ENCODE peak calls at places on chromosomes 7 and 10, in eight cellular contexts. W is AG10803; J is kidney epithelial cell; Q is pancreas; L is Caco-2; Y is naive thymus-derived CD4-positive, alpha-beta T cell; E is IMR-90; U is fibroblast of mammary gland. V is an unnamed sample.

GRCh38 chr7:141533149-141533949 is 17.9 kb upstream of the AGK start:
- DNase-seq in U (peak), L (peak), J (peak), Y (peak), E (peak), Q (peak), W (peak), V (peak)

GRCh38 chr10:36172574-36172973 is 530.5 kb upstream of the FZD8 start:
- DNase-seq in U (peak), Q (no peak), L (no peak), J (no peak), E (peak), W (peak), Y (no peak), V (peak)

GRCh38 chr7:35985126-35985754 is 167.8 kb upstream of the EEPD1 start:
- DNase-seq in U (peak), Y (peak), Q (peak), W (peak), L (peak), E (peak), J (no peak), V (peak)

GRCh38 chr10:85235258-85235657 is 906.9 kb downstream of the CCSER2 start:
- DNase-seq in J (no peak), Q (no peak), L (no peak), U (no peak), E (no peak), Y (no peak), W (no peak), V (no peak)

GRCh38 chr10:24908793-24909423 is 43.5 kb downstream of the PRTFDC1 start:
- DNase-seq in Y (no peak), Q (no peak), J (peak), W (peak), L (no peak), E (peak), U (peak), V (peak)

GRCh38 chr10:74134240-74134820 is 16.3 kb downstream of the AP3M1 start:
- DNase-seq in J (no peak), Q (no peak), U (no peak), Y (no peak), W (no peak), E (no peak), L (no peak), V (no peak)

GRCh38 chr10:95355241-95355779 is 64.5 kb upstream of the PDLIM1 start:
- DNase-seq in E (no peak), Y (no peak), Q (no peak), U (no peak), W (no peak), J (no peak), L (no peak), V (peak)

GRCh38 chr10:108862691-108863350 is 1060.5 kb downstream of the XPNPEP1 start:
- DNase-seq in Q (no peak), U (peak), L (no peak), Y (no peak), E (peak), J (no peak), W (no peak), V (no peak)

GRCh38 chr7:151993977-151994676 is 31.3 kb upstream of the GALNT11 start:
- DNase-seq in L (no peak), J (no peak), E (no peak), W (no peak), U (peak), Q (no peak), Y (no peak), V (no peak)

GRCh38 chr7:131249003-131249402 is 78.7 kb upstream of the MKLN1 start:
- DNase-seq in W (peak), U (peak), Q (no peak), L (no peak), Y (no peak), J (peak), E (peak), V (peak)
- H3K4me3 ChIP-seq in W (no peak), U (no peak), Q (no peak), L (no peak), Y (no peak), J (no peak), E (no peak), V (no peak)

DNA sequence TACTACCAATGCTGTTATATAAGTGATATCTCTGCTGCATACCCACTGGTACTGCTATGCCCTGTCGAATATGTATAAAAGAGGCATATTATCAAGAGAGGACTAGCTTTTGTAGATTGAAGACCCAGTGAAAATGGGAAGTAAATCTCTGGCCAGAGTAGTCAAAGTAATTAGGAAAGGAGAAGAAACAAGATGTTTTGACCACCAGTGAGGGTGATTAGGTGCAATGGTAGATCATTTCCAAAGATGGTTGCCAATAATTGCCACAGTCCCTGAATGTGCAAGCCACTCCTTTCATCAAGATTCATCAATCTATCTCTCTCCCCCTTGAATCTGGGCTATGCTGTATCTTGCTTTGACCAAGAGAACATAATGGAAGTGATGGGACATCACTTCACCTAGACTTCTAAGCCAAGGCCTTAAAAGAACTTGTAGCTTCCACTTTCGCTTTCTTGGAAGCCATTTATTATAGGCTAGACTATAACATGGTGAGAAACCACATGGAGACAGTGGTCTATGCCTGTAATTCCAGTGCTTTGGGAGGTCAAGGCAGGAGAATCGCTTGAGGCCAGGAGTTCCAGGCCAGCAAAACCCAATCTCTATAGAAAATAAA is 52.6 kb upstream of the ST8SIA6 start:
- DNase-seq in U (no peak), Q (no peak), Y (no peak), E (no peak), W (no peak), L (no peak), J (no peak), V (no peak)
- H3K4me3 ChIP-seq in U (no peak), Q (no peak), Y (peak), E (no peak), W (no peak), L (no peak), J (no peak), V (no peak)

GRCh38 chr7:94394058-94394398 is 667 bp upstream of the COL1A2 start:
- DNase-seq in L (no peak), U (peak), Q (no peak), E (peak), W (peak), Y (no peak), J (no peak), V (peak)
- H3K4me3 ChIP-seq in L (no peak), U (peak), Q (peak), E (peak), W (peak), Y (no peak), J (no peak), V (peak)

DNA sequence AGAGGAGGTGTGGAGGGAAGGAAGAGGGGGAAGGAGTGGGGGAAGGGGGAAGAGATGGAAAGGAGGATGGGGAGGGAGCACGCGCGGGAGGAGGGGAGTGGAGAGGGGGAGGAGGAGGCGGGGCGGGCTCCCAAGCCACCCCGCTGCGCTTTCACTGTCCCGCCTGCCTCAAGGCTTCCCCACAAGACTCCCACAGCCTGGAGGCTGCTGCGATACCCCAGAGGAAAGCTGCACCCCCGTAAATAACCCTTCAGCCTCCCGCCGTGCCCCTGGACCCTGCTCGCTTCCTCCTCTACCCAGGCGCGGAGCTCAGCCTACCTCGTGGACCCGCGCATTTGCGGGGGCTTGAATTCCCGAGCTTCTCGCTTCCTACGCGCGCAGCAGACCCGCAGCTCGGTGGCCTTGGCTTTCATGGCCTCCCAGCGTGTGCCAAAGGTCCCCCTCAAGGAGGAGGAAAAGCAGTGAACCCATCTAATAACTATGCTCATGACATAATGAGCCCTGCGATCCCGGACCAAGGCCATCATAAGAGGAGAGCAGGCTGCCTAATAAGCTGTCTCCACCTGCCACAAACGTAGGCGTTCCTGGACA is at the start of gene C10orf67:
- DNase-seq in U (peak), Q (no peak), J (no peak), Y (peak), L (no peak), W (peak), E (peak), V (peak)
- H3K4me3 ChIP-seq in U (peak), Q (peak), J (peak), Y (peak), L (peak), W (peak), E (peak), V (peak)

GRCh38 chr10:15789793-15790525 is 70.2 kb upstream of the ITGA8 start:
- DNase-seq in E (peak), L (no peak), J (no peak), W (peak), U (peak), Y (no peak), Q (no peak), V (peak)
- H3K4me3 ChIP-seq in E (no peak), L (no peak), J (no peak), W (no peak), U (no peak), Y (no peak), Q (no peak), V (no peak)

DNA sequence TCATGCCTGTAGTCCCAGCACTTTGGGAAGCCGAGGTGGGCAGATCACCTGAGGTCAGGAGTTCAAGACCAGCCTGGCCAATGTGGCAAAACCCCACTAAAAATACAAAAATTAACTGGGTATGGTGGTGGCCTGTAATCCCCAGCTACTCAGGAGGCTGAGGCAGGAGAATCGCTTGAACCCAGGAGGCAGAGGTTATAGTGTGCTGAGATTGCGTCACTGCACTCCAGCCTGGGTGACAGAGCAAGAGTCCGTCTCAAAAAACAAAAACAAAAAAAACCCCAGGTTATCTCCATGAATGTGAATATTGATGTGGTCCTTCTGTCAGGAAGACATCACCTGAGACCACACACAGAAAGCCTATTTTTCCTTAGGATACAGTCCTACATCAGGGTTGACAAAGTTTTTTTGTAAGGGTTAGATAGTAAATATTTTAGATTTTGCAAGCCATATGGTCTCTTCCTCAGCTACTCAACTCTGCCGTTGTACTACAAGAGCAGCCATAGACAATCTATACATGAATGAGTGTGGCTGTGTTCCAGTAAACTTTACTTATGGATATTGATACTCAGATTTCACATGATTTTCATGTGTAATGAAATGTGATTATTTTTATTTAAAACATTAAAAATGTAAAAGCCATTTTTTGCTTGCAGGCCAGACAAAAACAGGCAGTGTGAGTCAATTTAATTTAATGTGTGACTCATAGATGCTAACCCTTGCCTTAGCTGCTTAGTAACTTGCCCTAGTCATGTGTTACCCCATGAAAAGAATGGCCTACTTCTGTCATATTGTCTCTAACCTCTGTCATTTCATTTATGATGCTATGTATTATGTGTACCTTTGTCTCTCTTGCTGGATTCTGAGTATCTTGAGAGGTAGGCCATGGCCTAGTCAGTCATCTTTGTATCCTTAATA is 78.1 kb downstream of the TPST1 start:
- DNase-seq in L (no peak), E (peak), W (peak), Y (no peak), U (peak), Q (no peak), J (peak), V (peak)
- H3K4me3 ChIP-seq in L (no peak), E (no peak), W (no peak), Y (no peak), U (no peak), Q (no peak), J (no peak), V (no peak)

DNA sequence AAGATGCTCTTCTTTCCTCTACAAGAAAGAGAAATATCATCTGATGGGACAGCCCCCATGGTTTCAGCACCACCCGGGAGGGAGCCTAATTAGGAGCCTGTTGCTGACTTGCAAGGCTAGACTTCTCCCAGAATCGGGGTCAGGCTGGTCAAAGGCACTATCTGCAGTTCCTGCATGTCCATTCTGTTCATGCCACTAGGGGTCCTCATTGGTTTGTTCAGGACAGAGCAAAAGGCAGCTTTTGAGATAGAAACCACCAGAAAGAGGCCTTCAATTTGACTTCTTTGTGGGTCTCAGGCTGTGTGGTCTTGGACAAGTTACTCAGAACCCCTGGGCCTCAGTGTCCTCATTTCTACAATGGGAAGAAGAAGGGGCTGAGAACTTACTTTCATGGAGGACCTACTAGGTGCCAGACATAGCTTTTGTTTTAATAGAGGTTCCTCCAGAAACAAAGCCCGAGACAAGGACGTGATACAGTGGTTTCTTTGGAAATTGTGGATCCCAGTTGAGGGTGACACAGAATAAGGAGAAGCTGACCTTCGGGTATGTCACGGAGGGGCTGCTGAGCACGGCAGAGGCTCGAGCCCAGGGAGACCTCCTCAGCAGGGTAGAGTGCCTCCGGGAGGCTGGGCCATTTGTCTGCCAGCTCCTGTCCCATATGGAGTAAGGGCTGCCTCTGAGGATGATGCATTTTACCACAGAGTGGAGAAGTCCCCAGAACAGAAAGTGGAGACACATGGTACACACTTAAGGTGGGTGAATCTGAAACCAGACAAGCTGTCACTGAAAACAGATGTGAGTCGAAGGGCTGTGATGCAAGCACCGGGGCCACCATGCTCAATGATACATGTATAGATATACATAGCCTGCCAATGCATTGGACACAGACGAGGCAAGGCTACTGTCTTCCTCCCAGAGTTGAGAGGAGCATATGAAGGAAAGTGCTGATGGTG is 33.1 kb upstream of the NEUROD6 start:
- DNase-seq in J (peak), Y (no peak), W (peak), L (peak), Q (peak), E (peak), U (peak), V (peak)
- H3K4me3 ChIP-seq in J (no peak), Y (no peak), W (no peak), L (no peak), Q (no peak), E (no peak), U (no peak), V (no peak)

DNA sequence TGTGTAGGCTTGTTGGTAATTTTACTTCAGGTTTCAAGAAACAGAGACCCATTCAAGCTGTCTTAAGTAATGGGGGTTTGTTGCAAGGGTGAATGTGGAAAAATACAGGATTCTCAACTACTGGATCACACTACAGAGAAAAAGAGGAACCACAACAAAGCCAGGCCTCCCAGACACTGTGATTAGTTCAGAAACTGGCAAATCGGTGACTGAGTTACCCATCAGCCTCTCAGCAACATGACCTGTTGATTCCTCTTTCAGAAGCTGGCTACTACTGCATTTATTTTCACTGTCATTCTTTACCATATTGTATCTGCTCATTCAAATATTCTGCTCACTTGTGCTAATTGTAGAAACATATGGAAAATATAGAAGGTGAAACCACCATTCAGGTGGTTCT is 16.0 kb downstream of the CCDC71L start:
- DNase-seq in U (no peak), Q (no peak), W (no peak), E (no peak), L (no peak), Y (no peak), J (no peak), V (no peak)
- H3K4me3 ChIP-seq in U (no peak), Q (no peak), W (no peak), E (no peak), L (no peak), Y (no peak), J (no peak), V (no peak)

GRCh38 chr7:70828366-70828765 is 303.6 kb upstream of the GALNT17 start:
- DNase-seq in J (no peak), W (no peak), Q (no peak), U (no peak), L (no peak), E (no peak), Y (no peak), V (no peak)

GRCh38 chr7:70830426-70830825 is 301.5 kb upstream of the GALNT17 start:
- DNase-seq in E (no peak), Q (no peak), J (no peak), L (no peak), Y (no peak), U (no peak), W (no peak), V (no peak)

GRCh38 chr7:70833726-70834125 is 298.2 kb upstream of the GALNT17 start:
- DNase-seq in W (peak), Q (no peak), Y (no peak), J (peak), U (peak), E (peak), L (no peak), V (peak)

GRCh38 chr7:70830060-70830395 is 301.9 kb upstream of the GALNT17 start:
- DNase-seq in Y (no peak), L (no peak), J (no peak), E (no peak), W (no peak), Q (no peak), U (no peak), V (no peak)

GRCh38 chr7:70829221-70830059 is 302.5 kb upstream of the GALNT17 start:
- DNase-seq in U (peak), Q (peak), W (peak), E (peak), J (no peak), L (peak), Y (peak), V (peak)
- H3K4me3 ChIP-seq in U (no peak), Q (no peak), W (peak), E (no peak), J (no peak), L (no peak), Y (peak), V (peak)

GRCh38 chr7:74094224-74095095 is 10.9 kb downstream of the LIMK1 start:
- DNase-seq in U (peak), E (peak), Y (peak), W (peak), J (peak), L (no peak), Q (peak), V (peak)
- H3K4me3 ChIP-seq in U (peak), E (peak), Y (peak), W (peak), J (peak), L (no peak), Q (peak), V (peak)